ENCODE peak calls at places on chromosomes 16 and 17, in five cellular contexts. One of them, this sample, is unnamed.

GRCh38 chr17:76027159-76027839 is at the start of gene EVPL:
- DNase-seq in mammary epithelial cell: peak; percentile 87
- DNase-seq in GM23248: no peak
- DNase-seq in MM.1S: no peak
- DNase-seq in HCT116: peak; percentile 85
- DNase-seq in this sample: peak; percentile 25

GRCh38 chr17:49633762-49634486 is 44.0 kb downstream of the SPOP start:
- DNase-seq in mammary epithelial cell: no peak
- DNase-seq in GM23248: no peak
- DNase-seq in MM.1S: no peak
- DNase-seq in HCT116: no peak
- DNase-seq in this sample: peak; percentile 19

GRCh38 chr17:2724783-2725164 is 13.2 kb upstream of the CLUH start:
- DNase-seq in mammary epithelial cell: peak; percentile 46
- DNase-seq in GM23248: peak; percentile 61
- DNase-seq in MM.1S: no peak
- DNase-seq in HCT116: no peak
- DNase-seq in this sample: peak; percentile 88

GRCh38 chr16:68077866-68078725 is 7.1 kb upstream of the NFATC3 start:
- DNase-seq in mammary epithelial cell: no peak
- DNase-seq in GM23248: no peak
- DNase-seq in MM.1S: no peak
- DNase-seq in HCT116: no peak
- DNase-seq in this sample: no peak

GRCh38 chr16:8936421-8936820 is 27.3 kb downstream of the USP7 start:
- DNase-seq in mammary epithelial cell: peak; percentile 74
- DNase-seq in GM23248: peak; percentile 75
- DNase-seq in MM.1S: peak; percentile 72
- DNase-seq in HCT116: peak; percentile 16
- DNase-seq in this sample: peak; percentile 87

GRCh38 chr17:41185001-41185400 is 290 bp upstream of the KRTAP4-1 start:
- DNase-seq in mammary epithelial cell: peak; percentile 9
- DNase-seq in GM23248: peak; percentile 5
- DNase-seq in MM.1S: no peak
- DNase-seq in HCT116: no peak
- DNase-seq in this sample: no peak

GRCh38 chr17:77697480-77698400 is 260.8 kb upstream of the TNRC6C start:
- DNase-seq in mammary epithelial cell: no peak
- DNase-seq in GM23248: no peak
- DNase-seq in MM.1S: no peak
- DNase-seq in HCT116: no peak
- DNase-seq in this sample: no peak

GRCh38 chr17:63035271-63035670 is 69.2 kb downstream of the TANC2 start:
- DNase-seq in mammary epithelial cell: peak; percentile 66
- DNase-seq in GM23248: peak; percentile 71
- DNase-seq in MM.1S: no peak
- DNase-seq in HCT116: peak; percentile 63
- DNase-seq in this sample: no peak

GRCh38 chr17:65139045-65139764 is 2.0 kb downstream of the RGS9 start:
- DNase-seq in mammary epithelial cell: no peak
- DNase-seq in GM23248: no peak
- DNase-seq in MM.1S: no peak
- DNase-seq in HCT116: no peak
- DNase-seq in this sample: no peak

GRCh38 chr17:27315796-27316465 is 22.0 kb downstream of the WSB1 start:
- DNase-seq in mammary epithelial cell: no peak
- DNase-seq in GM23248: no peak
- DNase-seq in MM.1S: no peak
- DNase-seq in HCT116: no peak
- DNase-seq in this sample: no peak

GRCh38 chr16:19184823-19185509 is 16.9 kb downstream of the SYT17 start:
- DNase-seq in mammary epithelial cell: no peak
- DNase-seq in GM23248: peak; percentile 46
- DNase-seq in MM.1S: no peak
- DNase-seq in HCT116: no peak
- DNase-seq in this sample: peak; percentile 72

GRCh38 chr17:62965649-62966425 is at the start of gene TANC2:
- DNase-seq in mammary epithelial cell: peak; percentile 34
- DNase-seq in GM23248: peak; percentile 85
- DNase-seq in MM.1S: peak; percentile 75
- DNase-seq in HCT116: peak; percentile 84
- DNase-seq in this sample: peak; percentile 88

GRCh38 chr17:7045492-7046126 is 1.7 kb upstream of the SLC16A11 start:
- DNase-seq in mammary epithelial cell: peak; percentile 64
- DNase-seq in GM23248: peak; percentile 81
- DNase-seq in MM.1S: peak; percentile 79
- DNase-seq in HCT116: peak; percentile 67
- DNase-seq in this sample: peak; percentile 76

GRCh38 chr16:75402821-75403475 is 30.4 kb downstream of the CFDP1 start:
- DNase-seq in mammary epithelial cell: peak; percentile 14
- DNase-seq in GM23248: peak; percentile 75
- DNase-seq in MM.1S: no peak
- DNase-seq in HCT116: peak; percentile 10
- DNase-seq in this sample: peak; percentile 60

GRCh38 chr17:10096556-10096955 is 101.8 kb downstream of the GAS7 start:
- DNase-seq in mammary epithelial cell: no peak
- DNase-seq in GM23248: no peak
- DNase-seq in MM.1S: no peak
- DNase-seq in HCT116: no peak
- DNase-seq in this sample: no peak

GRCh38 chr16:986925-987581 is 5.5 kb downstream of the SOX8 start:
- DNase-seq in mammary epithelial cell: no peak
- DNase-seq in GM23248: no peak
- DNase-seq in MM.1S: no peak
- DNase-seq in HCT116: no peak
- DNase-seq in this sample: no peak
- TF ChIP-seq EZH2 in mammary epithelial cell: no peak
- TF ChIP-seq EZH2 in GM23248: no peak
- TF ChIP-seq EZH2 in MM.1S: no peak
- TF ChIP-seq EZH2 in HCT116: no peak
- TF ChIP-seq EZH2 in this sample: no peak

DNA sequence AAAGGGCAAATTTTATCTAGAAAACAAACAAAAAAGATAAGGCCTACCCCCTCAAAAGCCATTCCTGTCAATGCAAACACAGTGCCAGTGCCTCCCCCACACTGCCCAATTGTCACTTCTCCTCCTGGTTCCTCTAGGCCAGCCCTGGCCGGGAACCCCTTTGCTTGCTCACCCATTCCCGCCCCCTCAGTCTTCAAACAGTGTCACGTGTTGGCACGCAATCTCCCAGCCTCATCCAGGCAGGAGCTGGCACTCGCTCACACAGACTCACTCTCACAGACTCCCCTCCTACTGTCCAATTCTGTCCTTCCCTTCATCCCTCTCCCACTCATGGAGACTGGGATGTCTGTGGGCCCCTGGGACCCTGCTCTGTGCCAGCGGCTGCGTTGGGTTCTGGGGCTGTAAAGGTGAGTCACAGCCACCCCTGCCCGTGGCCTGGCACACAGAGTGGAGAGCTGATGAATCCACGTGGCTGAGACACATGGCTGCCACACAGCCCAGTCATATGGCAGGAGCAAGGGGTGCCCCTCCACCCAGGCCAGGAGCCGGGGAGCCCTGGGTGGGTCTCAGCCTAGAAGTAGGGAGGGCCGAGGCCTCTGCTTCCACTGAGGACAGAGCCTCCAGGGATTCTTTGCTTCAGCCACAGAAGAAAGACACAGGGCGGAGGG is 54.8 kb downstream of the VAC14 start:
- DNase-seq in mammary epithelial cell: peak; percentile 69
- DNase-seq in GM23248: peak; percentile 99
- DNase-seq in MM.1S: no peak
- DNase-seq in HCT116: peak; percentile 51
- DNase-seq in this sample: no peak
- H2AFZ ChIP-seq in mammary epithelial cell: peak overlapping the region; percentile 75
- H2AFZ ChIP-seq in GM23248: no peak overlapping the region
- H2AFZ ChIP-seq in MM.1S: no peak overlapping the region
- H2AFZ ChIP-seq in HCT116: no peak overlapping the region
- H2AFZ ChIP-seq in this sample: no peak overlapping the region

GRCh38 chr17:37747222-37747621 is 2.4 kb upstream of the HNF1B start:
- DNase-seq in mammary epithelial cell: no peak
- DNase-seq in GM23248: no peak
- DNase-seq in MM.1S: no peak
- DNase-seq in HCT116: no peak
- DNase-seq in this sample: no peak

GRCh38 chr17:37746617-37747016 is 1.8 kb upstream of the HNF1B start:
- DNase-seq in mammary epithelial cell: no peak
- DNase-seq in GM23248: no peak
- DNase-seq in MM.1S: no peak
- DNase-seq in HCT116: no peak
- DNase-seq in this sample: no peak

GRCh38 chr17:37744961-37745800 is at the start of gene HNF1B:
- DNase-seq in mammary epithelial cell: no peak
- DNase-seq in GM23248: no peak
- DNase-seq in MM.1S: peak; percentile 47
- DNase-seq in HCT116: no peak
- DNase-seq in this sample: peak; percentile 83

GRCh38 chr17:37744633-37744927 is 279 bp downstream of the HNF1B start:
- DNase-seq in mammary epithelial cell: no peak
- DNase-seq in GM23248: no peak
- DNase-seq in MM.1S: no peak
- DNase-seq in HCT116: no peak
- DNase-seq in this sample: no peak

DNA sequence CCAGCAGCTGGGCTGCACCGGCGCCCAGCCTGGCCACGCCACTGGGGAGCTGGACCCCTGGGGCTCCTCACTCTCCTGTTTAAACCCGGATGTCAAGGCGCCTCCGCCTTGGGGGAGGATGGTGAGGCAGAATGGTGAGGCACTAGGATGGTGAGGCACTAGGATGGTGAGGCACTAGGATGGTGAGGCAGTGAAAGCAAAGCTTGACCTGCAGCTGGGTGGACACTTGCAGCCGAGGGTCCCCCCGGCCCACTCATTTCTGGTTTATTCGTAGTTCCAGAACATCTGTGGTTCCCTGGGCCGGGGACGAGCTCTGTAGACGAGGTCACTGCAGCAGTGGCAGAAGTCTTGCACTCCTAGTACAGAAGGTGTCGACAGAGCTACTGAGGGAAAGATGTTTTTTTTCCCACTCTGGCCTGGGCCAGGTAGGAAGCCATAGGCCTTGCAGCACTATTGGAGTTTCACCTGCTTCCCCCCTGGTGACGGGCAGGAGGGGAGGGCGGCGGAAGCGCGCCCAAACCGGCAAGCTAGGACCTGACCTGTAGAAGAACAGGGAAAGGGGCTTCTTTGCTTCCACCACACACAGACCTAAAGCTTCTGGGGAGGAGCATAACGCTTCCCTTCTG is 1.1 kb upstream of the HNF1B start:
- DNase-seq in mammary epithelial cell: no peak
- DNase-seq in GM23248: no peak
- DNase-seq in MM.1S: no peak
- DNase-seq in HCT116: no peak
- DNase-seq in this sample: no peak
- TF ChIP-seq EZH2 in mammary epithelial cell: no peak
- TF ChIP-seq EZH2 in GM23248: no peak
- TF ChIP-seq EZH2 in MM.1S: no peak
- TF ChIP-seq EZH2 in HCT116: no peak
- TF ChIP-seq EZH2 in this sample: no peak

DNA sequence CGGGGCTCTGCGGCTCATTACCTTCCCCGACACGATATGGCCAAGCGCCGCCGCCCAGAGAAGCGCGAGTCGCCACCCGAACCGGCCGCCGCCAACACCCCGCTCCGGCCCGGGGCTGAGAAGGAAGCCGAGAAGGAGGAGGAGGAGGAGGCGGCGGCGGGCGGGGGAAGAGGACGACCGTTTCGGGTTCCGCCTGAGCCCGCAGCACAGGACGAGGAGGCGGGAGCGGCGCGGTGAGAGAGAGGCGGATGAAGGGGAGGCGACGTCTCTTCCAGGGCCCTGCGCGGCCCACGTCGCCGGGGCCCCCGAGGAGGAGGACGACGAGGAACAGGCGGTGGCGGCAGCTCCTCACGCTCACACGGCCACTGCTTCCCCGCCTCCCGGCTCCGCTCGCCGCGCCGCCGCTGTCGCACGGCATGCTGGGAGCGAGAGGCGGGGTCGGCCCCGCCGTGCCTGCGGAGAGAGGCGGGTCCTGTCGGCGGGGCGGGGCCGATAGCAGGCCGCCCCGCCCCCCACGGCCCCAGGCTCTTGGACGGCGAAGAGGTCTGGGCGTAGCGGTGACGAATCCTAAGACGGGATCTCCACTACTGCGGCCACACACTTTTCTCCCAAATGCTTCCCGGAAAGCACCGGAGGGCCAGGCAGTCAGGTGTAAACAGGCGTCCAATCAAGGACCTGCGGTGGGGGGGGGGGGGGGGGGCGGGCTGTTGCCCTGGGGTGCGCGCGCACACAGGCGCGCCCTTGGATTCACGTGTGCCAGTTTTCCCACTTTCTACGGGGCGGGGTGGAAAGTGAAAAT is 97.3 kb upstream of the METTL9 start:
- DNase-seq in mammary epithelial cell: peak; percentile 99
- DNase-seq in GM23248: peak; percentile 96
- DNase-seq in MM.1S: peak; percentile 94
- DNase-seq in HCT116: peak; percentile 94
- DNase-seq in this sample: peak; percentile 97
- H2AFZ ChIP-seq in mammary epithelial cell: peak overlapping the region; percentile 42
- H2AFZ ChIP-seq in GM23248: peak overlapping the region; percentile 33
- H2AFZ ChIP-seq in MM.1S: peak overlapping the region; percentile 64
- H2AFZ ChIP-seq in HCT116: no peak overlapping the region
- H2AFZ ChIP-seq in this sample: no peak overlapping the region